ENCODE peak calls at places on chromosomes 16 and 17, in eight cellular contexts. X is Peyer's patch; E is iPS DF 6.9; V is thoracic aorta; A is activated CD4-positive, alpha-beta T cell treated with anti-CD3 and anti-CD28 coated beads, Interleukin-2, amount 50 U/mL, for 48 hours; U is nucleus accumbens; F is natural killer cell; Z is AG09319. D is an unnamed sample.

GRCh38 chr17:69607162-69607834 is 192.8 kb downstream of the MAP2K6 start:
- DNase-seq in Z (peak), U (peak), F (no peak), X (peak), V (no peak), E (peak), A (peak), D (peak)

GRCh38 chr17:67718325-67718941 is 697 bp downstream of the NOL11 start:
- DNase-seq in F (peak), X (no peak), V (no peak), Z (no peak), E (no peak), U (no peak), A (peak), D (no peak)

GRCh38 chr17:20096430-20096829 is 87.3 kb downstream of the SPECC1 start:
- DNase-seq in A (no peak), V (no peak), U (no peak), F (no peak), Z (no peak), E (no peak), X (no peak), D (no peak)

GRCh38 chr16:85821441-85821901 is 22.0 kb downstream of the COX4I1 start:
- DNase-seq in V (no peak), F (peak), U (peak), A (peak), Z (peak), X (peak), E (peak), D (peak)

GRCh38 chr17:61809816-61810392 is 53.4 kb downstream of the BRIP1 start:
- DNase-seq in V (no peak), E (no peak), A (no peak), Z (peak), X (no peak), F (no peak), U (no peak), D (no peak)

GRCh38 chr17:56536766-56537165 is 56.7 kb upstream of the NOG start:
- DNase-seq in Z (no peak), F (no peak), A (no peak), X (no peak), U (no peak), E (no peak), V (no peak), D (no peak)

GRCh38 chr17:76262732-76263344 is 2.3 kb upstream of the UBALD2 start:
- DNase-seq in X (peak), U (no peak), F (no peak), A (no peak), Z (no peak), V (no peak), E (no peak), D (peak)

GRCh38 chr17:76138234-76138895 is 2.7 kb downstream of the FOXJ1 start:
- DNase-seq in V (no peak), Z (no peak), A (no peak), E (no peak), F (no peak), U (peak), X (no peak), D (no peak)

GRCh38 chr16:49859139-49859947 is 3.4 kb upstream of the ZNF423 start:
- DNase-seq in E (no peak), U (no peak), V (no peak), X (peak), Z (no peak), F (no peak), A (peak), D (peak)

GRCh38 chr17:78479369-78479768 is 97.8 kb downstream of the DNAH17 start:
- DNase-seq in U (no peak), V (no peak), A (no peak), F (no peak), Z (no peak), E (no peak), X (no peak), D (no peak)

GRCh38 chr16:55297062-55297909 is 26.7 kb upstream of the IRX6 start:
- DNase-seq in V (no peak), U (no peak), E (no peak), A (no peak), X (no peak), Z (no peak), F (no peak), D (peak)

GRCh38 chr17:48244814-48245213 is 137.2 kb downstream of the SNX11 start:
- DNase-seq in V (no peak), X (no peak), A (no peak), E (no peak), F (no peak), U (no peak), Z (no peak), D (no peak)

GRCh38 chr16:68993885-68994284 is 111.6 kb upstream of the HAS3 start:
- DNase-seq in X (no peak), A (no peak), U (no peak), E (no peak), Z (peak), V (no peak), F (no peak), D (no peak)

GRCh38 chr17:54021418-54021817 is 198.7 kb downstream of the KIF2B start:
- DNase-seq in A (no peak), X (no peak), V (no peak), F (no peak), Z (no peak), U (no peak), E (no peak), D (no peak)

D was measured in psoas muscle.